ENCODE peak calls at places on chromosomes 2 and 18, in eight cellular contexts. One of them, this sample, is unnamed.

GRCh38 chr2:173184031-173185004 is 108.7 kb downstream of the MAP3K20 start:
- DNase-seq in astrocyte of the spinal cord: peak
- DNase-seq in breast epithelium: no peak
- DNase-seq in coronary artery: peak
- DNase-seq in BJ: peak
- DNase-seq in foreskin fibroblast: peak
- DNase-seq in endodermal cell: peak
- DNase-seq in GM12864: no peak
- DNase-seq in this sample: peak

GRCh38 chr18:67043276-67043675 is 439.4 kb upstream of the CDH19 start:
- DNase-seq in breast epithelium: no peak
- DNase-seq in BJ: no peak
- DNase-seq in endodermal cell: peak
- DNase-seq in foreskin fibroblast: no peak
- DNase-seq in coronary artery: no peak
- DNase-seq in GM12864: no peak
- DNase-seq in astrocyte of the spinal cord: no peak
- DNase-seq in this sample: no peak

GRCh38 chr2:241865957-241866858 is 3.3 kb upstream of the RTP5 start:
- DNase-seq in foreskin fibroblast: no peak
- DNase-seq in astrocyte of the spinal cord: no peak
- DNase-seq in BJ: no peak
- DNase-seq in GM12864: no peak
- DNase-seq in coronary artery: no peak
- DNase-seq in endodermal cell: peak
- DNase-seq in breast epithelium: no peak
- DNase-seq in this sample: no peak

GRCh38 chr2:127418300-127419111 is at the start of gene PROC:
- DNase-seq in GM12864: no peak
- DNase-seq in endodermal cell: no peak
- DNase-seq in BJ: no peak
- DNase-seq in astrocyte of the spinal cord: no peak
- DNase-seq in foreskin fibroblast: no peak
- DNase-seq in breast epithelium: no peak
- DNase-seq in coronary artery: no peak
- DNase-seq in this sample: no peak

GRCh38 chr2:223723954-223724411 is 113.4 kb downstream of the AP1S3 start:
- DNase-seq in BJ: no peak
- DNase-seq in endodermal cell: peak
- DNase-seq in coronary artery: no peak
- DNase-seq in astrocyte of the spinal cord: no peak
- DNase-seq in foreskin fibroblast: no peak
- DNase-seq in breast epithelium: no peak
- DNase-seq in GM12864: no peak
- DNase-seq in this sample: no peak

GRCh38 chr2:5978352-5978751 is 286.2 kb downstream of the SOX11 start:
- DNase-seq in endodermal cell: no peak
- DNase-seq in breast epithelium: no peak
- DNase-seq in foreskin fibroblast: no peak
- DNase-seq in coronary artery: no peak
- DNase-seq in GM12864: no peak
- DNase-seq in BJ: no peak
- DNase-seq in astrocyte of the spinal cord: no peak
- DNase-seq in this sample: no peak

GRCh38 chr2:888211-888801 is 62.3 kb upstream of the SNTG2 start:
- DNase-seq in GM12864: no peak
- DNase-seq in coronary artery: peak
- DNase-seq in BJ: no peak
- DNase-seq in breast epithelium: no peak
- DNase-seq in foreskin fibroblast: peak
- DNase-seq in endodermal cell: peak
- DNase-seq in astrocyte of the spinal cord: no peak
- DNase-seq in this sample: no peak

GRCh38 chr2:240420206-240420899 is 15.1 kb upstream of the GPC1 start:
- DNase-seq in BJ: no peak
- DNase-seq in breast epithelium: no peak
- DNase-seq in endodermal cell: peak
- DNase-seq in foreskin fibroblast: no peak
- DNase-seq in coronary artery: peak
- DNase-seq in astrocyte of the spinal cord: no peak
- DNase-seq in GM12864: no peak
- DNase-seq in this sample: no peak

GRCh38 chr2:155250800-155251199 is 552.3 kb downstream of the KCNJ3 start:
- DNase-seq in GM12864: no peak
- DNase-seq in coronary artery: no peak
- DNase-seq in breast epithelium: no peak
- DNase-seq in foreskin fibroblast: no peak
- DNase-seq in endodermal cell: peak
- DNase-seq in BJ: no peak
- DNase-seq in astrocyte of the spinal cord: no peak
- DNase-seq in this sample: peak

GRCh38 chr18:44691148-44691925 is 10.6 kb downstream of the SETBP1 start:
- DNase-seq in GM12864: no peak
- DNase-seq in BJ: no peak
- DNase-seq in coronary artery: no peak
- DNase-seq in foreskin fibroblast: no peak
- DNase-seq in astrocyte of the spinal cord: no peak
- DNase-seq in breast epithelium: no peak
- DNase-seq in endodermal cell: no peak
- DNase-seq in this sample: no peak

GRCh38 chr2:133379159-133379558 is 189.1 kb downstream of the NCKAP5 start:
- DNase-seq in endodermal cell: no peak
- DNase-seq in breast epithelium: no peak
- DNase-seq in BJ: peak
- DNase-seq in astrocyte of the spinal cord: no peak
- DNase-seq in foreskin fibroblast: peak
- DNase-seq in coronary artery: no peak
- DNase-seq in GM12864: no peak
- DNase-seq in this sample: no peak

GRCh38 chr18:8806105-8806797 is 100.9 kb downstream of the MTCL1 start:
- DNase-seq in coronary artery: no peak
- DNase-seq in foreskin fibroblast: no peak
- DNase-seq in breast epithelium: no peak
- DNase-seq in BJ: no peak
- DNase-seq in endodermal cell: no peak
- DNase-seq in GM12864: no peak
- DNase-seq in astrocyte of the spinal cord: no peak
- DNase-seq in this sample: no peak

GRCh38 chr2:161576421-161576820 is 47.8 kb upstream of the SLC4A10 start:
- DNase-seq in astrocyte of the spinal cord: no peak
- DNase-seq in foreskin fibroblast: no peak
- DNase-seq in breast epithelium: no peak
- DNase-seq in endodermal cell: peak
- DNase-seq in BJ: no peak
- DNase-seq in GM12864: no peak
- DNase-seq in coronary artery: no peak
- DNase-seq in this sample: no peak

GRCh38 chr2:48343571-48344440 is 186.1 kb upstream of the STON1 start:
- DNase-seq in GM12864: no peak
- DNase-seq in breast epithelium: no peak
- DNase-seq in BJ: peak
- DNase-seq in coronary artery: no peak
- DNase-seq in foreskin fibroblast: peak
- DNase-seq in astrocyte of the spinal cord: peak
- DNase-seq in endodermal cell: no peak
- DNase-seq in this sample: peak
- H3K4me3 ChIP-seq in GM12864: no peak
- H3K4me3 ChIP-seq in breast epithelium: peak
- H3K4me3 ChIP-seq in BJ: peak
- H3K4me3 ChIP-seq in coronary artery: peak
- H3K4me3 ChIP-seq in foreskin fibroblast: peak
- H3K4me3 ChIP-seq in astrocyte of the spinal cord: peak
- H3K4me3 ChIP-seq in endodermal cell: no peak
- H3K4me3 ChIP-seq in this sample: peak

DNA sequence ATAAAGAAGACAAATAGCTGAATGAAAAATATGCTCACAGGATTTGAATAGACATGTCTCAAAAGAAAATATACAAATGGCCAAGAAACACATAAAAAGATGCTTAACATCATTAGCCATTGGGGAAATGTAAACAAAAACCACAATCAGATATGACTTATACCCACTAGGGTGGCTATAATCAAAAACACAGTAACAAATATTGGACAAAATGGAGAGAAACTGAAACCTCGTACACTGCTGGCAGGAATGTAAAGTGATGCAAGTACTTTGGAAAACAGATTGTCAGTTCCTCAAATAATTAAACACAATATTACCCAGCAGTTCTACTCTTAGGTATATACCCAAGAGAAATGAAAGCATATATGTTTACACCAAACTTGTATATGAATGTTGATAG is 213.0 kb downstream of the PHLPP1 start:
- DNase-seq in GM12864: no peak
- DNase-seq in BJ: no peak
- DNase-seq in breast epithelium: no peak
- DNase-seq in endodermal cell: no peak
- DNase-seq in astrocyte of the spinal cord: no peak
- DNase-seq in coronary artery: no peak
- DNase-seq in foreskin fibroblast: peak
- DNase-seq in this sample: no peak
- TF ChIP-seq CTCF in GM12864: no peak
- TF ChIP-seq CTCF in BJ: no peak
- TF ChIP-seq CTCF in breast epithelium: no peak
- TF ChIP-seq CTCF in endodermal cell: no peak
- TF ChIP-seq CTCF in astrocyte of the spinal cord: peak
- TF ChIP-seq CTCF in coronary artery: no peak
- TF ChIP-seq CTCF in foreskin fibroblast: peak
- TF ChIP-seq CTCF in this sample: no peak

GRCh38 chr2:151637284-151637781 is 96.9 kb downstream of the NEB start:
- DNase-seq in astrocyte of the spinal cord: no peak
- DNase-seq in foreskin fibroblast: no peak
- DNase-seq in GM12864: peak
- DNase-seq in breast epithelium: no peak
- DNase-seq in coronary artery: no peak
- DNase-seq in endodermal cell: no peak
- DNase-seq in BJ: no peak
- DNase-seq in this sample: no peak

GRCh38 chr2:151634726-151635467 is 99.4 kb downstream of the NEB start:
- DNase-seq in breast epithelium: no peak
- DNase-seq in endodermal cell: no peak
- DNase-seq in foreskin fibroblast: no peak
- DNase-seq in astrocyte of the spinal cord: no peak
- DNase-seq in coronary artery: no peak
- DNase-seq in BJ: no peak
- DNase-seq in GM12864: no peak
- DNase-seq in this sample: no peak

GRCh38 chr2:151632993-151633592 is 101.2 kb downstream of the NEB start:
- DNase-seq in BJ: no peak
- DNase-seq in endodermal cell: no peak
- DNase-seq in GM12864: no peak
- DNase-seq in breast epithelium: no peak
- DNase-seq in coronary artery: no peak
- DNase-seq in foreskin fibroblast: no peak
- DNase-seq in astrocyte of the spinal cord: peak
- DNase-seq in this sample: no peak

GRCh38 chr2:151640087-151640486 is 94.2 kb downstream of the NEB start:
- DNase-seq in GM12864: no peak
- DNase-seq in breast epithelium: no peak
- DNase-seq in BJ: no peak
- DNase-seq in coronary artery: no peak
- DNase-seq in endodermal cell: peak
- DNase-seq in astrocyte of the spinal cord: no peak
- DNase-seq in foreskin fibroblast: no peak
- DNase-seq in this sample: no peak

DNA sequence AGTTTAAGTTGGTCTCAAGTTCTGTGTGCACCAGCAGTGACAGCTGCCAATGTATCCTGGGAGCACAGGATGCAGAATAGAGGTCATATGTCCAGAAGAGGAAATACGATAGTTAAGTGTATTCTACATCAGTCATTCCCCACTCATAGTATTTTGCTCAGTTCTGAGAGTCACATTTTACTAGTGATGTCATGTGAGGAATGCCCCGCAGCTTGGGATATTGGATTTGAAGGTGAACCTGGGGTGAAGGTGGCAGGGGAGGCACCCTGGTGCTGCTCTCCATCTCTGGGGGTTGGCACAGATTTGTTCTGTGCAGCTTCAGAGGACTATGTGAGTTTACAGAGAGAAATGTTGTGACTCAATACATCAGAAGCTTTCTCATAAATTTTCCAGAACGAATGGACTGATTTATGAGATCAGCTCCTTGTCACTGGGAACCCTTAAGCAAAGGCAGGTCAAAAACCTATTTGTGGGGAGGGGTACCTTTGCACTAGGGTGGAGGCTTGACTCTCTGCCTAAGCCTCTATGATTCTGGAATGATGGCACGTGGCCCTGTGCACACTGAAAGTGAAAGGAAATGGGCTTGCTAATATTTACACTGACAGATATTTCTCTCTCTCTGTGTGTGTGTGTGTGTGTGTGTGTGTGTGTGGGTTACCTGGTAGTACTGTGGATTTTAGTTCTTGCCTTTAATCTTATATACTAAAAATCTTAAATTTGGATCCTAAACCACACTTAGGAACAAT is 95.9 kb downstream of the NEB start:
- DNase-seq in foreskin fibroblast: no peak
- DNase-seq in BJ: no peak
- DNase-seq in breast epithelium: no peak
- DNase-seq in GM12864: peak
- DNase-seq in coronary artery: no peak
- DNase-seq in endodermal cell: no peak
- DNase-seq in astrocyte of the spinal cord: no peak
- DNase-seq in this sample: no peak
- H3K4me3 ChIP-seq in foreskin fibroblast: no peak
- H3K4me3 ChIP-seq in BJ: no peak
- H3K4me3 ChIP-seq in breast epithelium: no peak
- H3K4me3 ChIP-seq in GM12864: no peak
- H3K4me3 ChIP-seq in coronary artery: no peak
- H3K4me3 ChIP-seq in endodermal cell: no peak
- H3K4me3 ChIP-seq in astrocyte of the spinal cord: no peak
- H3K4me3 ChIP-seq in this sample: no peak

GRCh38 chr18:52433797-52434196 is 93.8 kb downstream of the DCC start:
- DNase-seq in coronary artery: no peak
- DNase-seq in astrocyte of the spinal cord: no peak
- DNase-seq in GM12864: no peak
- DNase-seq in BJ: no peak
- DNase-seq in endodermal cell: no peak
- DNase-seq in foreskin fibroblast: no peak
- DNase-seq in breast epithelium: no peak
- DNase-seq in this sample: no peak

GRCh38 chr18:52442686-52443085 is 102.7 kb downstream of the DCC start:
- DNase-seq in foreskin fibroblast: no peak
- DNase-seq in endodermal cell: no peak
- DNase-seq in BJ: no peak
- DNase-seq in coronary artery: no peak
- DNase-seq in GM12864: no peak
- DNase-seq in breast epithelium: no peak
- DNase-seq in astrocyte of the spinal cord: no peak
- DNase-seq in this sample: no peak

GRCh38 chr18:52435301-52435700 is 95.3 kb downstream of the DCC start:
- DNase-seq in GM12864: no peak
- DNase-seq in foreskin fibroblast: no peak
- DNase-seq in BJ: no peak
- DNase-seq in endodermal cell: no peak
- DNase-seq in coronary artery: no peak
- DNase-seq in astrocyte of the spinal cord: no peak
- DNase-seq in breast epithelium: no peak
- DNase-seq in this sample: no peak

DNA sequence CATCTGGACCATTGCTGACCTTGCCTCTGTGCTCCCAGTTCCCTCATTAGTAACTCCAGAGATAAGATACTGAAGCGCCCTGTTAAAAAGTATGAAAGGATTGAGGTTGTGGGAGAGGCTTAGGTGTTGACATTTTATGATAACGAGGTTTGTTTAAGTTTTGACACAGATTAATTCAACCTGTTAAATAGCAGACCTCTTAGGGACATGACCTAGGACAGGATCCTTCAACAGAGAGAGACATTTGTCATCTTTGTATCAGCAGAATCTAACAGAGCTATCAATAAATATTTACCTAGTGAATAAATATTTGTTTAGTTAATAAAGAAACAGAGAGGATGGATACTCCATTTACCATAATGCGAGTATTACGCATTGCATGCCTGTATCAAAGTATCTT is 99.5 kb downstream of the DCC start:
- DNase-seq in GM12864: no peak
- DNase-seq in astrocyte of the spinal cord: no peak
- DNase-seq in foreskin fibroblast: no peak
- DNase-seq in coronary artery: no peak
- DNase-seq in breast epithelium: no peak
- DNase-seq in BJ: no peak
- DNase-seq in endodermal cell: no peak
- DNase-seq in this sample: no peak
- TF ChIP-seq CTCF in GM12864: no peak
- TF ChIP-seq CTCF in astrocyte of the spinal cord: no peak
- TF ChIP-seq CTCF in foreskin fibroblast: no peak
- TF ChIP-seq CTCF in coronary artery: no peak
- TF ChIP-seq CTCF in breast epithelium: no peak
- TF ChIP-seq CTCF in BJ: no peak
- TF ChIP-seq CTCF in endodermal cell: no peak
- TF ChIP-seq CTCF in this sample: no peak